ENCODE peak calls at places on chromosomes 13 and 19, in four cellular contexts. S, D, K and V are unnamed samples.

GRCh38 chr13:27942972-27943371 is 23.2 kb downstream of the PDX1 start:
- DNase-seq in S (no peak), D (no peak), K (no peak), V (no peak)

GRCh38 chr19:39843919-39844793 is 2.0 kb downstream of the FBL start:
- DNase-seq in S (no peak), D (peak; percentile 64), K (peak; percentile 71), V (no peak)

GRCh38 chr13:32314968-32315254 is 252 bp downstream of the ZAR1L start:
- DNase-seq in S (no peak), D (no peak), K (peak; percentile 72), V (no peak)

GRCh38 chr13:30577381-30577780 is 40.3 kb upstream of the USPL1 start:
- DNase-seq in S (no peak), D (peak; percentile 90), K (peak; percentile 96), V (no peak)

GRCh38 chr13:78131811-78132210 is 213.2 kb upstream of the EDNRB start:
- DNase-seq in S (no peak), D (no peak), K (peak; percentile 22), V (no peak)

GRCh38 chr19:10971107-10971715 is 10.4 kb downstream of the SMARCA4 start:
- DNase-seq in S (no peak), D (no peak), K (no peak), V (no peak)

GRCh38 chr19:38980583-38981374 is 5.2 kb upstream of the FBXO17 start:
- DNase-seq in S (no peak), D (no peak), K (no peak), V (no peak)

GRCh38 chr19:1837625-1838105 is 10.6 kb downstream of the REXO1 start:
- DNase-seq in S (peak; percentile 88), D (peak; percentile 41), K (peak; percentile 30), V (peak; percentile 87)

GRCh38 chr13:110304256-110304655 is 2.7 kb downstream of the COL4A1 start:
- DNase-seq in S (no peak), D (peak; percentile 18), K (peak; percentile 96), V (no peak)

GRCh38 chr13:78606471-78607408 is 3.4 kb upstream of the POU4F1 start:
- DNase-seq in S (peak; percentile 21), D (no peak), K (no peak), V (no peak)

GRCh38 chr19:54297759-54298305 is 15.1 kb downstream of the LILRA5 start:
- DNase-seq in S (no peak), D (peak; percentile 5), K (no peak), V (no peak)

GRCh38 chr19:40464059-40465024 is 1.2 kb downstream of the BLVRB start:
- DNase-seq in S (peak; percentile 92), D (peak; percentile 95), K (peak; percentile 90), V (peak; percentile 91)

GRCh38 chr19:18417250-18418033 is 1.8 kb upstream of the SSBP4 start:
- DNase-seq in S (peak; percentile 85), D (peak; percentile 43), K (peak; percentile 69), V (peak; percentile 78)

GRCh38 chr19:48274173-48274572 is 4.3 kb downstream of the ZNF114 start:
- DNase-seq in S (no peak), D (no peak), K (peak; percentile 52), V (no peak)

DNA sequence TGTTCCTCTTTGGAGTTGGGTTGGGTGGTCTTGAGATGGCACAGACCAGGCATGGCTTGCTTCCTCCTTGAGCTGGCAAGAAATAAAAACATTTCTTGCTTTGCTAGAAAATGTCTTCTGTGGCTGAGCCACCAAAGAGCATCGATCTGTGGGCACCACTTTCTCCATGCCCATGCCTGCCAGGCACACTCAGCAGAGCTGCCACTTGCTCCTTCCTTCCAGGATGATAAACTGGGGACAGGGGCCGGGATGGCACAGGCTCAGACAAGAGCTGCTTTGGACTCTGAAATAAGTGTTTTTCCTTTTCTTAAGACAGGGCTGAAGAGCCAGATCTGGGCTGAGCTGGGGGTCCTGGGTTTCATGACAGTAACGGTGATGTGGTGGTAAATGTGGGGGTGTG is 32.8 kb downstream of the NFIX start:
- DNase-seq in S (no peak), D (no peak), K (no peak), V (no peak)
- TF ChIP-seq CTCF in S (no peak), D (no peak), K (no peak), V (no peak)

DNA sequence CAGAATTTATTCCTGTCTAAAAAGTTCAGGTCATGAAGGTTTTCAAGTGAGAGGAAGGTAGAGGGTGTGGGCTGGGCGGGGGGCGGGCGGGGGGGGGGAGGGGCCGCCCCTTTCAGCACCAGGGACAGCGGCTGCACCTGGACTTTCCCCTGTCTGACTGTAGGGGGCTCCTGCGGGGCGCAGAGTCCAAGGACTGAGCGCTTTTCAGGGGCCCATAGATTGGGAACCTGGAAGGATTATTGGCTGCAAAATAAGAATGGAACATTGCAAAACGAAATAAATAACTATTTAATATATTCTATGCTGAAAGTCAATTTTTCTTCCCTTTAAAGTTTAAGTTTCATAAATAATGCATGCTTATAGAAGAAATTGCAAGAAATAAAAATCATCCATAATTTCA is 8.9 kb upstream of the CYP4F3 start:
- DNase-seq in S (peak; percentile 64), D (peak; percentile 44), K (peak; percentile 1), V (no peak)
- TF ChIP-seq CTCF in S (peak; percentile 61), D (peak; percentile 63), K (peak; percentile 40), V (no peak)

GRCh38 chr13:105139380-105140285 is 1395.8 kb downstream of the EFNB2 start:
- DNase-seq in S (peak; percentile 11), D (no peak), K (peak; percentile 51), V (no peak)

GRCh38 chr13:105147481-105147880 is 1388.0 kb downstream of the EFNB2 start:
- DNase-seq in S (no peak), D (peak; percentile 1), K (no peak), V (no peak)

GRCh38 chr13:105142556-105142955 is 1392.9 kb downstream of the EFNB2 start:
- DNase-seq in S (no peak), D (no peak), K (no peak), V (no peak)

GRCh38 chr13:105144936-105145335 is 1390.5 kb downstream of the EFNB2 start:
- DNase-seq in S (no peak), D (no peak), K (no peak), V (no peak)

DNA sequence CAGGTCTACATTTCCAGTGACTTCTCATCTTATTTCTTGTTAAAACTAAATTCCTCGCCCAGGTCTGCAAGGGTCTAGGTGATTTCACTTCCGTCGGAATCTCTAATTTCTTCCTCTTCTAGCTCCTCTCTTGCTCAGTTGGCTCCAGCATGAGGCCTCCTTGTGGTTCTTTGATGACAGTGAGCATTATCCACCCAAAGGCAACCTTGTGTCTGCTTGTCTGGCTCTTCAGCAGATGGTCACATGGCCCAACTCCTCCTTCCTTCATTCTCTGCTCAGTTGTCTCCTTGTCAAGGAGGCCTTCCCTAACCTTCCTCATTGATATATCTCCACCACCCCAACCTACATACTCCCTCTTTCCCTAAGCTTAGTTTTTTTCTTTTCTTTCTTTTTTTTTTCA is 1391.4 kb downstream of the EFNB2 start:
- DNase-seq in S (no peak), D (no peak), K (no peak), V (no peak)
- TF ChIP-seq CTCF in S (no peak), D (no peak), K (no peak), V (no peak)

DNA sequence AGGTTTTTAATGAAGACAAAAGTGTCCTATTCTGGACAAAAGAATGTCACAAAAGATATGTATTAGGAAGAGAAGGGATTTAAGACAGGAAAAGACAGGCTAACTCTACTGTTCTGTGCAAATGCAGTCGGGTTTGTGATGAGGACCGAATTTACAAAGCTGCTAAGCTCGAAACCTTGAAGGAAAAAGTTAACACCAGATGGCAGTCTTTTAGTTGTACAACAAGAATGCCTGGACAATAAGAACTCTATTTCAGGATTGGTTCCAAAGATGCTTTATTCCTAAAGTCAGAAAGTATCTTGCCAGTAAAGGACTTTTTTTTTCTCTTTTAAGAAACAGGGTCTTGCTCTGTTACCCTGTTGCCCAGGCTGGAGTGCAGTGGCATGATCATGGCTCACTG is 51.1 kb downstream of the HS6ST3 start:
- DNase-seq in S (no peak), D (peak; percentile 52), K (peak; percentile 48), V (no peak)
- TF ChIP-seq CTCF in S (no peak), D (peak; percentile 43), K (peak; percentile 29), V (peak; percentile 20)